ENCODE peak calls at places on chromosomes 7 and 10, in seven cellular contexts. T is endothelial cell, D is Calu3, P is brain microvascular endothelial cell, I is IMR-90, L is GM12878, M is GM13977. J is an unnamed sample.

GRCh38 chr10:22573820-22574569 is 140.4 kb downstream of the PIP4K2A start:
- DNase-seq in D (peak), T (peak), P (no peak), L (no peak), M (peak), I (peak), J (no peak)

GRCh38 chr10:80536361-80536835 is 1.3 kb upstream of the SH2D4B start:
- DNase-seq in D (no peak), M (no peak), P (no peak), I (no peak), T (no peak), L (no peak), J (no peak)

GRCh38 chr7:30863694-30864011 is 48.0 kb upstream of the AQP1 start:
- DNase-seq in T (no peak), M (no peak), L (no peak), I (peak), P (no peak), D (no peak), J (no peak)

GRCh38 chr10:5252177-5253037 is 55.8 kb downstream of the AKR1C4 start:
- DNase-seq in L (no peak), T (no peak), I (peak), M (no peak), P (no peak), D (peak), J (no peak)

GRCh38 chr10:60144099-60144498 is 237.7 kb upstream of the CCDC6 start:
- DNase-seq in D (no peak), P (no peak), M (no peak), T (no peak), L (no peak), I (no peak), J (no peak)

GRCh38 chr10:122128357-122128756 is 139.4 kb downstream of the TACC2 start:
- DNase-seq in I (peak), T (no peak), L (no peak), P (no peak), M (no peak), D (no peak), J (no peak)

GRCh38 chr7:22660732-22661131 is 66.3 kb upstream of the IL6 start:
- DNase-seq in M (peak), L (no peak), T (no peak), I (no peak), D (no peak), P (no peak), J (no peak)

GRCh38 chr10:80288849-80289248 is 609 bp downstream of the MAT1A start:
- DNase-seq in P (no peak), T (no peak), D (no peak), L (no peak), I (no peak), M (no peak), J (no peak)

GRCh38 chr10:15436696-15437095 is 65.6 kb upstream of the FAM171A1 start:
- DNase-seq in I (peak), M (no peak), P (peak), L (no peak), D (no peak), T (no peak), J (no peak)

GRCh38 chr7:77626515-77627306 is 69.5 kb upstream of the RSBN1L start:
- DNase-seq in T (no peak), D (no peak), L (no peak), I (no peak), P (no peak), M (no peak), J (no peak)

GRCh38 chr7:130560972-130561371 is 69.1 kb downstream of the MEST start:
- DNase-seq in T (no peak), P (no peak), D (peak), L (peak), M (peak), I (peak), J (peak)

GRCh38 chr10:12393831-12394230 is 44.5 kb downstream of the CAMK1D start:
- DNase-seq in M (no peak), L (no peak), P (no peak), D (no peak), T (no peak), I (no peak), J (no peak)

GRCh38 chr10:118583611-118584010 is 11.8 kb downstream of the PRLHR start:
- DNase-seq in P (no peak), M (no peak), D (no peak), T (no peak), I (no peak), L (no peak), J (no peak)

DNA sequence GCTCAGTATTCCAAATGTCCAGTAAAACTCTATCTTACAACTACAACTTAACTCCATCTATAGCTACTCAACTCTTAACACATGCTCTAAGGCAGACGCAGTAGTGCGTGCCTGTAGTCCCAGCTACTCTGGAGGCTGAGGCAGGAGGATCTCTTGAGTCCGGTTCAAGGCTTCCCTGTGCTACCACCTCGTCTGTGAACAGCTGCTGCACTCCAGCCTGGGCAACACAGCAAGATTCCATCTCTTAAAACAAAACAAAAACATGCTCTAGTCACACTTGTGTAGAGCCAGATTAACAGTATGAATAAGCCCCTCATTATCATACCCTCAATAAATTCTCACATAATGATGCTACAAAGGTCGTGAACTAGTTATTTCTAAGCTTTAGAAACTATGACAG is 3.6 kb downstream of the BAZ1B start:
- DNase-seq in P (no peak), I (no peak), T (no peak), D (no peak), M (no peak), L (no peak), J (no peak)
- TF ChIP-seq CTCF in P (no peak), I (no peak), T (no peak), D (no peak), M (no peak), L (no peak), J (no peak)

GRCh38 chr7:148142660-148143248 is 447.8 kb upstream of the C7orf33 start:
- DNase-seq in P (peak), I (peak), T (peak), D (peak), L (no peak), M (peak), J (peak)
- TF ChIP-seq CTCF in P (peak), I (peak), T (no peak), D (no peak), L (peak), M (peak), J (peak)

DNA sequence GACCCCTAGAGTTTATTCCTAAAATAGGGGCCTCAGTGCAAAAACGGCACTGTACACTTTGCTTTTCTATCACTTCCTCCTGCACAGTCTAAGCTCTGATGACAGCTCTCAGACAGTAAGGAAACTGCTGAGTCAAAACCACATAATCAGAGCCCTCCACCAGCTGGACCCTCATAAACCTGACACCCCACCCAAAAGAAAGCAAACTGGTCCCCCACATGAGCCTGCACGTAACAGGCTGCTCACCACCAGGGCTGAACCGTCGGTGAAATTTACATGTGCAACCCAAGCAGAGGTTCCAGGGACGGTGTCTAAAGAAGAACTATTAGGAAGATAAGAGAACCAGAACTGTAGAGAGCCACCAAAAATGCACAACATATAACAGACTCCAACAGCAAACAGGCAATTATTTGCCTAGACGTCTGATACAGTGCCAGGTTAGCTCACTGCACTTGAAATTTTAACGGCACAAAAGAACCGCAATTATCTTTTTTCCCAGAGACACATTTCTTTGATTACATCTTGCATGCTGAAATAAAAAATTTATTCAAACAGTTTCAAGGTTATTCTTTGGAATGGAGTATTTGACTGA is 19.6 kb downstream of the SGMS1 start:
- DNase-seq in L (no peak), D (no peak), T (no peak), P (no peak), M (no peak), I (no peak), J (no peak)
- TF ChIP-seq CTCF in L (no peak), D (no peak), T (no peak), P (no peak), M (no peak), I (no peak), J (no peak)

GRCh38 chr10:129231821-129232220 is 235.2 kb upstream of the MGMT start:
- DNase-seq in D (no peak), I (no peak), L (no peak), M (no peak), P (no peak), T (no peak), J (no peak)
- TF ChIP-seq CTCF in D (no peak), I (no peak), L (no peak), M (no peak), P (no peak), T (no peak), J (no peak)

DNA sequence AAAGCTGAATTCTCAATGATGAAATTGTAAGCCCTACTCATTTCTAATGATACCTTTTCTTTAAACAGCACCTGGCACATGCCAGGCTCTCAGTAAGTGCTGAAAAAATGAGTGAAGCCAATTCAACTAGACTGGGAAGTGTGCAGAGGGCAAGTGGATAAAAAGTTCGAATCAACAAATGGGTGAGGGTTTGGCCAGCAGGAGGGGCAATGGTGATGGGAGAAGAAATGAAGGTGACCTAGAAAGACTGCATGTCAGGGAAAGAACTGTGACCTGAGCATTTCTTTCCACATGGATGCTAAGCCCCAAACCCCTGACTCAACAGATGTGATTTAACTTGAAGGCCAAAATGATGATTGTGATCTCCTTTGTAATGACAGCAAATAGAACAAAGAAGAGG is 54.6 kb downstream of the DKK1 start:
- DNase-seq in D (no peak), T (no peak), P (no peak), M (no peak), L (no peak), I (no peak), J (no peak)
- TF ChIP-seq CTCF in D (no peak), T (no peak), P (no peak), M (no peak), L (no peak), I (no peak), J (no peak)

DNA sequence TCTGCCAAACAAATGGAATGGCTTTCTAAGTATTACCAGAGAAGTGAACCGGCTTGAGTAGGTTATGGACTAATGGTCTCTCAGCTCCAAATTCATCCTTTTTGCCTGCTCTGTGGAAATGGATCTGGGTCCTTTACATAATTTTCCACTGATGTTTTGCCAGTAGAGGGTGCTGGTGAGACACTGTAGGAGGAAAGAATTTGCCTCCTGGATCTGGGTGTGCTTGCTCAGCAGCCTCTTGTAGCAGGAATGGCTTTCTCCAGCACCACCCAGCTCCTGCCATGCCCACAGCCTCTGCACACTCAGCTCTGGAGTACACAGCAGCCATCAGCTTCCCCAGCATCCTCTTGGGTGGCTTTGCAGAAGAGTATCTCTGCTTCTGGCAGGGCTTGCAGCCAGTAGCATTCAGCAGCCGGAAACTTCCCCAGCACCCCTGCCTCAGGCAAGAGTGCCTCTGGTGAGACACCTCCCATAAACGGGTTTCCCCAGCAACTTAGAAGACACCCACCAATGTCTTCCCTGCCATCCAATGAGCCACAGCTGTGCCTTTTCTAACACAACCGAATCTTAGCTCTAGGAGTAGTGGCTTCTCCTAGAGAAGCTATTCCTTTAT is 235.0 kb upstream of the PLPP4 start:
- DNase-seq in I (no peak), T (peak), D (peak), L (no peak), M (peak), P (peak), J (peak)
- TF ChIP-seq CTCF in I (peak), T (peak), D (peak), L (peak), M (peak), P (peak), J (peak)

DNA sequence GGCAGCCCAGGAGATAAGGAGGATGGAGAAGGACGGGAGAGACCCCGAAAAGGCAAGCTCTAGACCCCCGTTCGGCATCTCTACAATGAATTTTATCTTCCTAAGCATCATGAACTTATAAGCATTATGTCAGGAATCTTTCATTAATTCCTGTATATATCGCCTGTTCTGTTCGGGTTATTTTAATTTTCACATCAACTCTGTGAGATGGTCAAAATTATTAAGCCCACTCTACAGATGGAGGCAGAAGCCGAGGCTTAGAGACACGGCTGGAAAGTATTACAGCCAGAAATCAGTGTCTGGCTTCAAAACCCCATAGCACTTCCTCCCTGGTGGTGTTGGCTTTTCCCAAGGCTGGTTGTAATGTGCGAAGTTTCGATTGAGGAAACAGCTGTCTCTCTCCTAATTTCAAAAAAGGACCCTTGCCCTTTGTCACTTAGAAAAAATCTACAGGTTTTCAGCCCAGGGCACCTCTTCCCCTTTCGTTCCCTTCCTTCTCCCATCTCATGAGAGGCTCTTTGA is 1.5 kb upstream of the GRM8 start:
- DNase-seq in P (no peak), M (no peak), T (no peak), I (no peak), D (no peak), L (no peak), J (no peak)
- TF ChIP-seq CTCF in P (no peak), M (no peak), T (no peak), I (no peak), D (no peak), L (no peak), J (no peak)

J was measured in GM13976.